ENCODE peak calls at places on chromosomes 11 and 22, in four cellular contexts. C, X, V and Q are unnamed samples.

GRCh38 chr22:44442856-44443595 is 55.0 kb downstream of the RTL6 start:
- DNase-seq in C (no peak), V (no peak), X (no peak), Q (no peak)

GRCh38 chr11:15618583-15619032 is 503.9 kb downstream of the INSC start:
- DNase-seq in X (no peak), V (no peak), C (no peak), Q (no peak)

GRCh38 chr22:24474649-24475048 is 20.5 kb upstream of the UPB1 start:
- DNase-seq in V (no peak), X (no peak), C (no peak), Q (no peak)

GRCh38 chr11:67024410-67024809 is 1.5 kb downstream of the SYT12 start:
- DNase-seq in V (peak), X (no peak), C (no peak), Q (peak)

GRCh38 chr11:126544311-126545056 is 189.0 kb downstream of the ST3GAL4 start:
- DNase-seq in X (no peak), V (no peak), C (no peak), Q (no peak)

GRCh38 chr11:7251836-7252682 is at the start of gene SYT9:
- DNase-seq in C (peak), V (no peak), X (peak), Q (no peak)

GRCh38 chr22:39528080-39528661 is 4.4 kb downstream of the RPS19BP1 start:
- DNase-seq in X (no peak), V (no peak), C (no peak), Q (no peak)

GRCh38 chr11:44068180-44068579 is 2.1 kb downstream of the ACCS start:
- DNase-seq in V (no peak), C (no peak), X (no peak), Q (no peak)

GRCh38 chr11:86782781-86783180 is 17.6 kb upstream of the PRSS23 start:
- DNase-seq in V (no peak), C (no peak), X (no peak), Q (no peak)

GRCh38 chr22:26725012-26725676 is 67.8 kb downstream of the MIAT start:
- DNase-seq in X (no peak), V (no peak), C (no peak), Q (no peak)

GRCh38 chr22:49525776-49526535 is 301.7 kb downstream of the BRD1 start:
- DNase-seq in X (peak), V (no peak), C (peak), Q (no peak)

GRCh38 chr11:19253817-19254216 is 13.1 kb upstream of the E2F8 start:
- DNase-seq in C (no peak), V (no peak), X (no peak), Q (no peak)

GRCh38 chr11:19258651-19259230 is 18.0 kb upstream of the E2F8 start:
- DNase-seq in C (no peak), X (no peak), V (no peak), Q (no peak)

GRCh38 chr11:19263333-19263732 is 22.6 kb upstream of the E2F8 start:
- DNase-seq in X (no peak), C (no peak), V (no peak), Q (no peak)

GRCh38 chr11:19259487-19260345 is 19.0 kb upstream of the E2F8 start:
- DNase-seq in X (peak), C (peak), V (peak), Q (peak)
- H3K4me3 ChIP-seq in X (peak), C (peak), V (no peak), Q (no peak)

GRCh38 chr11:121670792-121671275 is 218.1 kb upstream of the SORL1-AS1 start:
- DNase-seq in X (no peak), C (no peak), V (no peak), Q (no peak)

GRCh38 chr11:121669422-121669821 is 216.7 kb upstream of the SORL1-AS1 start:
- DNase-seq in X (no peak), V (no peak), C (no peak), Q (no peak)

GRCh38 chr11:121672630-121673487 is 220.1 kb upstream of the SORL1-AS1 start:
- DNase-seq in C (peak), V (no peak), X (no peak), Q (no peak)

DNA sequence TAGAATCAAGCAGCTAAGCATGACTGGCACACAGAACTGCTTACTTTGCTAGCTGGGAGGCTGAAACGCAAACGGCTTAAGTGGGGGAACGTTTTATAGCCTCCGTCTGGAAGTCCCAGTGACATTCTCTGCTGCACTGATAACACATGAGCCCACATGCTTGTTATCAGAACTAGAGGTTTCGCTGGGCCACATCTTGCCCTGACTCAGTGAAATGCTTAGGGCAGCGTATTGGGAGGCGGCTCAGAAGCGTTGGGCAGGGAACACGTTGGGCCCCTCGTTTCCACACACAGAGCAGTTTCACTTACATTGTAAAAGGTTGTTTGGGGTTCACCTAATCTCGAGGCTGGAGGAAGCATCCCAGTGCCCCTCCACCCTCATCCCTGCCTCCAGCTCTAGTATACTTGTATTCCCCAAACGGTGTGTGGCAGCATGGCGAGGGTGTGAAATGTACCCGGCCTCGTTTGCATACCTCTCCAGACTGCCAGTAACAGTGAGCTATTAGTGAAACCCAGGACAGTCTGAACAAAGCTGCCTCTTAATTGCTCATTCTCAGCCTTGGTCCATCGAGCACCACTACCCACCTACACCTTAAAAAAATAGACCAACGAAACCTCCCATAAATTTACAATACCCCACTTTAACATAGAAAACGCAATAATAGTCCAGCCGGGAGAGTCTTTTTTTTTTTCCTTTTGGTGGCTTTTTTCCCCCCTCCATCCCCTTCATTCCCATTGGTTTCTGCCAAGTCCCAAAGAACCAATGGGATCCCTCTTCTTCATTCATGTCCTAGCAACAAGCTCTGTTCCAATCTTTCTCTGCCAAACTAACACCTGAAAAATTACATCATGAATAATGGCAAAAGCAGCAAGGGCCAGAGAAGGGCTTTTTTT is 218.8 kb upstream of the SORL1-AS1 start:
- DNase-seq in C (no peak), X (no peak), V (no peak), Q (no peak)
- H3K4me3 ChIP-seq in C (no peak), X (peak), V (no peak), Q (no peak)

DNA sequence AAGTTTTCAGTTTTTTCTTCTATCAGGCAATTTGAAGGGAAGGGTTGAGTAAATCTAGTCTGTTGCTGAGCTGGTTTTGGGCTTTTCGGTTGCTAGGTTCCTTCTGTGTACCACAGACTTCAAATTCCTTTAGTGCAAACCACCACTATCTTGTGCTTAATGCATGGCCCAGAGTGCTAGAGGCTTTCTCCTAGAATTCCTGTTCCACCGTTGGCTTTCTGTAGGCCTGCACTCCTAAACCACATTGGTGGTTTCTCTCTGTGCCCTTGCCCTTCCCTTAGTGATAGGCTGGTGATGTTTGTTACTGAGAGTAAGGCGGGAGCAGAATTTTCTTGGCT is 47.1 kb upstream of the CTSC start:
- DNase-seq in C (no peak), X (no peak), V (no peak), Q (no peak)
- H3K4me3 ChIP-seq in C (no peak), X (no peak), V (no peak), Q (no peak)

DNA sequence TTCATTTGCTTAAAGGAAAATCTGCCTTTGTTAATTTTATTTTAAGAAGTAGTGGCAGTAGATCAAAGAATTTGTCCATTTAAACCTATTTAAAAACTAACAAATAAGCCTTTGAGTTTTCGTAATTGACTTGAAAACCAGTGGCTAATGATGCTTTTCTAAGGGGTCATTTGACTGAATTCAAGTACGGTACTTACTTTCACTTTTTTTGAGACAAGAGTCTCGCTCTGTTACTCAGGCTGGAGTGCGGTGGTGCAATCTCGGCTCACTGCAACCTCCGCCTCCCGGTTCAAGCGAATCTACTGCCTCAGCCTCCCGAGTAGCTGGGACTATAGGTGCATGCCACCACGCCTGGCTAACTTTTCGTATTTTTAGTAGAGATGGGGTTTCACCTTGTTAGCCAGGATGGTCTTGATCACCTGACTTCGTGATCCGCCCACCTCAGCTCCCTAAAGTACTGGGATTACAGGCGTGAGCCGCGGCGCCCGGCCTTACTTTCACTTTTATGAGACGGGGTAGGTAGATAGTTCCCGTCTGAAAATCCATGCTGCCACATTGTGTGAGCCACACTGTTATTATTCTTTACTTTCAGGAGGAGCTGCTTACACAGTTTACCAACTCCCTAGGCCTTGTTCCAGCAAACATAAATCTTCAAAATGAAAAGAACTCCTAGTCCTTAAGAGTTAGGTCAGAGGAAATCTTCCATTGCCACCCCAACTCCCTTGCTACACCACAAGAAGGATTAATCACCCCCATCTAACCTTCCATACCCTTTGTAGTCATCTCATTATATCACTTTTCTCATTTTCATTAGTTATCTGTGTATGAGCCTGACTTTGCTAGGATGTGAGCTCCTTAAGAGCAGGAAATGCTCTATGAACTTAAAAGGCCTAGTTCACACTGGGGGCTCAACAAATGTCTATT is 926.6 kb upstream of the CCDC90B start:
- DNase-seq in C (no peak), V (no peak), X (no peak), Q (no peak)
- H3K4me3 ChIP-seq in C (no peak), V (no peak), X (peak), Q (no peak)

GRCh38 chr22:42340695-42341383 is 70.4 kb upstream of the TCF20 start:
- DNase-seq in X (no peak), V (no peak), C (no peak), Q (no peak)
- H3K4me3 ChIP-seq in X (peak), V (no peak), C (no peak), Q (no peak)

GRCh38 chr11:46361283-46362145 is 14.3 kb downstream of the DGKZ start:
- DNase-seq in V (peak), X (peak), C (peak), Q (peak)
- H3K4me3 ChIP-seq in V (peak), X (peak), C (peak), Q (peak)

DNA sequence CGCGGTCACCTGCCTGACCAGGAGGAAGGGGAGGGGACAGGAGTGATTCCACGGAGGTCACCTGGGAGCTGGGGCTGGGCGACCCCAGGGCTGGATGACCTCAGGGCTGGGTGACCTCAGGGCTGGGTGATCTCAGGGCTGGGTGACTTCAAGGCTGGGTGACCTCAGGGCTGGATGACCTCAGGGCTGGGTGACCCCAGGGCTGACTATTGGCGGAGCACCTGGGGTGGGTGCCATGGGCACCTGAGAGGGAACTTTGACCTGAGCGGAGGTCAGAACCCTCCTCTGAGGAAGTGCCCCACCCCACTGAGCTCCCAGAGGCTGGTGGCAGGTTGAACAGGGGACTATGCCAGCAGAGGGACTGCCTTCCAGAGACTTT is 11.8 kb upstream of the MPPED1 start:
- DNase-seq in X (no peak), V (no peak), C (no peak), Q (no peak)
- H3K4me3 ChIP-seq in X (no peak), V (no peak), C (no peak), Q (no peak)

GRCh38 chr11:10318527-10318802 is 13.6 kb downstream of the ADM start:
- DNase-seq in X (no peak), V (no peak), C (peak), Q (peak)
- H3K4me3 ChIP-seq in X (no peak), V (no peak), C (no peak), Q (no peak)

GRCh38 chr11:35944503-35945136 is 758 bp downstream of the LDLRAD3 start:
- DNase-seq in V (no peak), C (peak), X (no peak), Q (no peak)
- H3K4me3 ChIP-seq in V (no peak), C (peak), X (peak), Q (no peak)

GRCh38 chr11:65295571-65296338 is 18.9 kb upstream of the CDC42EP2 start:
- DNase-seq in C (no peak), V (no peak), X (no peak), Q (no peak)

GRCh38 chr11:65298131-65298535 is 16.5 kb upstream of the CDC42EP2 start:
- DNase-seq in X (peak), V (no peak), C (peak), Q (no peak)

GRCh38 chr11:65300621-65301290 is 13.9 kb upstream of the CDC42EP2 start:
- DNase-seq in X (no peak), V (no peak), C (no peak), Q (no peak)

GRCh38 chr11:65297026-65297667 is 17.5 kb upstream of the CDC42EP2 start:
- DNase-seq in C (no peak), V (no peak), X (peak), Q (no peak)

GRCh38 chr11:65298655-65299179 is 15.9 kb upstream of the CDC42EP2 start:
- DNase-seq in V (no peak), C (peak), X (peak), Q (no peak)
- H3K4me3 ChIP-seq in V (no peak), C (no peak), X (peak), Q (no peak)